ENCODE peak calls at places on chromosomes 7 and 10, in four cellular contexts. One of them, this sample, is unnamed.
A peak's percentile ranks its signal among the peaks of the same experiment; 100 is the strongest.

GRCh38 chr10:110207805-110208613 is 604 bp downstream of the MXI1 start:
- DNase-seq in neuronal stem cell: peak; percentile 48
- DNase-seq in H9: peak; percentile 57
- DNase-seq in IMR-90: peak; percentile 17
- DNase-seq in this sample: peak; percentile 62

GRCh38 chr10:51657481-51657880 is 41.9 kb downstream of the CSTF2T start:
- DNase-seq in IMR-90: no peak
- DNase-seq in H9: no peak
- DNase-seq in neuronal stem cell: no peak
- DNase-seq in this sample: no peak

GRCh38 chr7:135349746-135350145 is 116.1 kb downstream of the STRA8 start:
- DNase-seq in H9: no peak
- DNase-seq in IMR-90: peak; percentile 67
- DNase-seq in neuronal stem cell: no peak
- DNase-seq in this sample: no peak

GRCh38 chr10:1526427-1527055 is 210.8 kb downstream of the ADARB2 start:
- DNase-seq in neuronal stem cell: no peak
- DNase-seq in H9: no peak
- DNase-seq in IMR-90: no peak
- DNase-seq in this sample: no peak

GRCh38 chr10:3806603-3807002 is 21.6 kb upstream of the KLF6 start:
- DNase-seq in IMR-90: peak; percentile 94
- DNase-seq in neuronal stem cell: no peak
- DNase-seq in H9: no peak
- DNase-seq in this sample: peak; percentile 80

GRCh38 chr10:7794627-7795026 is 6.7 kb downstream of the ATP5F1C start:
- DNase-seq in IMR-90: no peak
- DNase-seq in H9: no peak
- DNase-seq in neuronal stem cell: no peak
- DNase-seq in this sample: no peak

GRCh38 chr10:50653142-50653541 is 29.4 kb upstream of the SGMS1 start:
- DNase-seq in neuronal stem cell: no peak
- DNase-seq in H9: no peak
- DNase-seq in IMR-90: peak; percentile 47
- DNase-seq in this sample: peak; percentile 28

GRCh38 chr10:43234471-43235041 is 32.3 kb downstream of the RASGEF1A start:
- DNase-seq in H9: peak; percentile 14
- DNase-seq in neuronal stem cell: no peak
- DNase-seq in IMR-90: no peak
- DNase-seq in this sample: no peak

GRCh38 chr10:68330852-68331454 is 911 bp upstream of the HNRNPH3 start:
- DNase-seq in H9: peak; percentile 29
- DNase-seq in IMR-90: peak; percentile 23
- DNase-seq in neuronal stem cell: no peak
- DNase-seq in this sample: no peak

GRCh38 chr7:3899559-3899991 is 598.5 kb downstream of the SDK1 start:
- DNase-seq in IMR-90: no peak
- DNase-seq in H9: no peak
- DNase-seq in neuronal stem cell: no peak
- DNase-seq in this sample: no peak

GRCh38 chr10:72243822-72244437 is 27.9 kb upstream of the ASCC1 start:
- DNase-seq in IMR-90: peak; percentile 90
- DNase-seq in neuronal stem cell: no peak
- DNase-seq in H9: no peak
- DNase-seq in this sample: peak; percentile 97

GRCh38 chr7:51067757-51068156 is 248.9 kb downstream of the COBL start:
- DNase-seq in H9: peak; percentile 74
- DNase-seq in IMR-90: peak; percentile 74
- DNase-seq in neuronal stem cell: peak; percentile 74
- DNase-seq in this sample: peak; percentile 72

GRCh38 chr10:29131952-29132820 is 156.7 kb upstream of the LYZL1 start:
- DNase-seq in H9: no peak
- DNase-seq in IMR-90: peak; percentile 19
- DNase-seq in neuronal stem cell: no peak
- DNase-seq in this sample: peak; percentile 70

GRCh38 chr7:77866791-77867190 is 68.2 kb downstream of the PHTF2 start:
- DNase-seq in IMR-90: peak; percentile 87
- DNase-seq in neuronal stem cell: no peak
- DNase-seq in H9: no peak
- DNase-seq in this sample: peak; percentile 81

GRCh38 chr7:6420680-6421079 is 27.1 kb downstream of the DAGLB start:
- DNase-seq in IMR-90: no peak
- DNase-seq in neuronal stem cell: no peak
- DNase-seq in H9: no peak
- DNase-seq in this sample: no peak

GRCh38 chr7:19939746-19940145 is 166.3 kb upstream of the TMEM196 start:
- DNase-seq in IMR-90: peak; percentile 58
- DNase-seq in H9: no peak
- DNase-seq in neuronal stem cell: no peak
- DNase-seq in this sample: peak; percentile 75

GRCh38 chr7:108093341-108093740 is 36.8 kb downstream of the LAMB4 start:
- DNase-seq in H9: no peak
- DNase-seq in IMR-90: no peak
- DNase-seq in neuronal stem cell: no peak
- DNase-seq in this sample: no peak

GRCh38 chr7:134371536-134371935 is 54.8 kb upstream of the SLC35B4 start:
- DNase-seq in neuronal stem cell: no peak
- DNase-seq in H9: no peak
- DNase-seq in IMR-90: no peak
- DNase-seq in this sample: no peak

GRCh38 chr7:52719677-52720076 is 315.8 kb upstream of the POM121L12 start:
- DNase-seq in neuronal stem cell: no peak
- DNase-seq in H9: no peak
- DNase-seq in IMR-90: no peak
- DNase-seq in this sample: peak; percentile 49

GRCh38 chr10:33248638-33249037 is 85.8 kb downstream of the NRP1 start:
- DNase-seq in H9: no peak
- DNase-seq in neuronal stem cell: no peak
- DNase-seq in IMR-90: peak; percentile 95
- DNase-seq in this sample: peak; percentile 94

GRCh38 chr10:11026761-11027160 is 9.1 kb downstream of the CELF2 start:
- DNase-seq in IMR-90: no peak
- DNase-seq in H9: no peak
- DNase-seq in neuronal stem cell: no peak
- DNase-seq in this sample: no peak

GRCh38 chr7:22726849-22727792 is at the start of gene IL6:
- DNase-seq in H9: peak; percentile 78
- DNase-seq in neuronal stem cell: no peak
- DNase-seq in IMR-90: peak; percentile 97
- DNase-seq in this sample: peak; percentile 97

GRCh38 chr10:120963053-120963533 is 111.9 kb downstream of the WDR11 start:
- DNase-seq in neuronal stem cell: peak; percentile 46
- DNase-seq in H9: peak; percentile 80
- DNase-seq in IMR-90: no peak
- DNase-seq in this sample: no peak

GRCh38 chr7:150375662-150376521 is 3.2 kb upstream of the ZNF775 start:
- DNase-seq in neuronal stem cell: no peak
- DNase-seq in IMR-90: no peak
- DNase-seq in H9: no peak
- DNase-seq in this sample: no peak

GRCh38 chr7:55575733-55576132 is 3.4 kb upstream of the VOPP1 start:
- DNase-seq in neuronal stem cell: no peak
- DNase-seq in H9: no peak
- DNase-seq in IMR-90: no peak
- DNase-seq in this sample: no peak

GRCh38 chr7:47523401-47523800 is 58.5 kb downstream of the TNS3 start:
- DNase-seq in neuronal stem cell: no peak
- DNase-seq in IMR-90: no peak
- DNase-seq in H9: no peak
- DNase-seq in this sample: no peak

GRCh38 chr7:28556036-28556435 is 143.7 kb downstream of the CREB5 start:
- DNase-seq in IMR-90: no peak
- DNase-seq in neuronal stem cell: no peak
- DNase-seq in H9: no peak
- DNase-seq in this sample: no peak

GRCh38 chr7:32893722-32894121 is 2.2 kb upstream of the KBTBD2 start:
- DNase-seq in H9: no peak
- DNase-seq in neuronal stem cell: no peak
- DNase-seq in IMR-90: no peak
- DNase-seq in this sample: no peak

GRCh38 chr7:2007526-2007925 is 225.2 kb downstream of the MAD1L1 start:
- DNase-seq in neuronal stem cell: no peak
- DNase-seq in H9: no peak
- DNase-seq in IMR-90: no peak
- DNase-seq in this sample: no peak

GRCh38 chr10:75464478-75465090 is 33.2 kb downstream of the LRMDA start:
- DNase-seq in H9: no peak
- DNase-seq in neuronal stem cell: no peak
- DNase-seq in IMR-90: no peak
- DNase-seq in this sample: no peak

GRCh38 chr7:157529768-157530560 is 193.2 kb downstream of the DNAJB6 start:
- DNase-seq in IMR-90: no peak
- DNase-seq in neuronal stem cell: no peak
- DNase-seq in H9: peak; percentile 15
- DNase-seq in this sample: no peak

GRCh38 chr10:86289577-86289868 is 77.1 kb downstream of the GRID1 start:
- DNase-seq in IMR-90: no peak
- DNase-seq in H9: peak; percentile 32
- DNase-seq in neuronal stem cell: no peak
- DNase-seq in this sample: no peak

GRCh38 chr7:5689118-5689517 is 92.3 kb downstream of the RNF216 start:
- DNase-seq in H9: no peak
- DNase-seq in IMR-90: peak; percentile 69
- DNase-seq in neuronal stem cell: no peak
- DNase-seq in this sample: peak; percentile 62

GRCh38 chr7:11960621-11961020 is 128.6 kb upstream of the THSD7A start:
- DNase-seq in H9: no peak
- DNase-seq in IMR-90: no peak
- DNase-seq in neuronal stem cell: no peak
- DNase-seq in this sample: no peak

GRCh38 chr7:67947651-67948050 is 951.0 kb downstream of the TYW1 start:
- DNase-seq in neuronal stem cell: no peak
- DNase-seq in H9: no peak
- DNase-seq in IMR-90: no peak
- DNase-seq in this sample: no peak

GRCh38 chr7:100413286-100413685 is 15.2 kb downstream of the ZCWPW1 start:
- DNase-seq in IMR-90: no peak
- DNase-seq in neuronal stem cell: no peak
- DNase-seq in H9: no peak
- DNase-seq in this sample: no peak

GRCh38 chr7:118949031-118949430 is 724.5 kb downstream of the ANKRD7 start:
- DNase-seq in H9: no peak
- DNase-seq in neuronal stem cell: no peak
- DNase-seq in IMR-90: peak; percentile 1
- DNase-seq in this sample: peak; percentile 59

GRCh38 chr7:150963707-150964559 is 14.2 kb downstream of the KCNH2 start:
- DNase-seq in IMR-90: no peak
- DNase-seq in neuronal stem cell: no peak
- DNase-seq in H9: no peak
- DNase-seq in this sample: no peak

DNA sequence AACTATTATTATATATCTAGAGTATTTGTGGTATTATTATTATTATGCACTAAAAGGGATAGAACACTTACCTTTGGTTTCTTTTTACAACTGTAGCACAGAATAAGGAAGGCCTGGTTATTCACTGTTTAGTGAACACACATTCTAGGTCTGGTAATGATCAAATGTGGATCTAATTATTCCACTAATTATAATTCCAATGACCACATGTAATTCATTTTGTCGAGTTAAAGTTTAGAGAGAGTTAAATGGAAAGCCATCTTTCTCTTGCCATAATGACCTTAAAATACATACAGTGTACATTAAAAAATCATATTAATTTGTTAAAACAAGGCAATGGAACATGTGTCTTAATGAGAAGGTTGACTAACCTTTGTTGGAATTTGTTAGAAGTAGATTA is 147.8 kb downstream of the SEM1 start:
- DNase-seq in neuronal stem cell: no peak
- DNase-seq in H9: no peak
- DNase-seq in IMR-90: no peak
- DNase-seq in this sample: no peak
- H2BK15ac ChIP-seq in neuronal stem cell: no peak overlapping the region
- H2BK15ac ChIP-seq in H9: no peak overlapping the region
- H2BK15ac ChIP-seq in IMR-90: no peak overlapping the region
- H2BK15ac ChIP-seq in this sample: no peak overlapping the region

DNA sequence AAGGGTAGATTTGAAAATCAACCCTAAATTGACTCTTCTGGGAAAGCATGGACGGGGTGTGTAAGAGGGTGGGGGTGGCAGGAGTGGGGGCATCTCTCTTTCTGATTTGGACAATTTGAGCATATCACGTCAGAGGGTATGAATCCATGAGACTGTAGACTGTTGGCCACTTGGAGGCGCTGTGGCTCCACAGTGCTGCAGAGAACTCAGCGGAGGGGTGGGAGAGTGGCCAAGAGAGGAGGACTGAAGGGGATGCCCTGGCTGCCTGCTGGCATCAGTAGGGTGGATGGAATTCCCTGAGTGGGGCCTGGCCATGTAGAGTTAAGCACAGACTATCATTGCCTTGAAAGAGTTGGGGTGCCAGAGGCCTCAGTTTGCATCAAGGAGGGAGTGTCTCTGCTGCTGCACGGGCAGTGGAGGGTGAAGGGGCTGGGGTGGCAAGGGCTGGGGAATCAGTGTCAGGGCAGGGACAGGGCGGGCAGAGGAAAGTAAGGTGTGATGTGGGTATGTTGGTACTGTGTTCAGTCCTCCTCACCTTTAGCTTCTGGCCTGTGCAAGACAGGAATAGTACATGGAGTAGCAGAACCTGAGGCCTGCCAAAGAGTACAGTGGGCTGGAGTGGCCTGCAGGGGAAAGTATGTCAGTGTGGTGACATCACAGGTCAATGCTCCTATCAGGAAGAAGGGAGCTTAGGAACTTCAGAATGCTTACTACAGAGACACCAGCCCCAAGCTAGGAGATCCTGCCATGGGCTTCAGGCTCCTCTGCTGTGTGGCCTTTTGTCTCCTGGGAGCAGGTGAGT is 133.5 kb upstream of the PRSS58 start:
- DNase-seq in neuronal stem cell: peak; percentile 51
- DNase-seq in H9: peak; percentile 76
- DNase-seq in IMR-90: peak; percentile 15
- DNase-seq in this sample: no peak
- H2BK15ac ChIP-seq in neuronal stem cell: no peak overlapping the region
- H2BK15ac ChIP-seq in H9: no peak overlapping the region
- H2BK15ac ChIP-seq in IMR-90: no peak overlapping the region
- H2BK15ac ChIP-seq in this sample: peak overlapping the region; percentile 37

GRCh38 chr7:101565601-101566209 is 63.4 kb downstream of the MYL10 start:
- DNase-seq in neuronal stem cell: no peak
- DNase-seq in IMR-90: no peak
- DNase-seq in H9: peak; percentile 24
- DNase-seq in this sample: no peak
- H2BK15ac ChIP-seq in neuronal stem cell: no peak overlapping the region
- H2BK15ac ChIP-seq in IMR-90: no peak overlapping the region
- H2BK15ac ChIP-seq in H9: no peak overlapping the region
- H2BK15ac ChIP-seq in this sample: no peak overlapping the region

GRCh38 chr7:73734619-73735525 is 3.7 kb downstream of the ABHD11 start:
- DNase-seq in neuronal stem cell: peak; percentile 76
- DNase-seq in IMR-90: peak; percentile 72
- DNase-seq in H9: peak; percentile 94
- DNase-seq in this sample: peak; percentile 88
- H2BK15ac ChIP-seq in neuronal stem cell: peak overlapping the region; percentile 89
- H2BK15ac ChIP-seq in IMR-90: no peak overlapping the region
- H2BK15ac ChIP-seq in H9: no peak overlapping the region
- H2BK15ac ChIP-seq in this sample: no peak overlapping the region

GRCh38 chr7:39464350-39465054 is 101.7 kb upstream of the YAE1 start:
- DNase-seq in IMR-90: no peak
- DNase-seq in neuronal stem cell: no peak
- DNase-seq in H9: no peak
- DNase-seq in this sample: no peak
- H2BK15ac ChIP-seq in IMR-90: no peak overlapping the region
- H2BK15ac ChIP-seq in neuronal stem cell: no peak overlapping the region
- H2BK15ac ChIP-seq in H9: no peak overlapping the region
- H2BK15ac ChIP-seq in this sample: no peak overlapping the region